ENCODE peak calls at places on chromosomes 4 and X, in six cellular contexts. C is cardiac fibroblast, U is cardiac muscle cell, I is GM03348, K is AG10803, S is H9. P is an unnamed sample.

GRCh38 chr4:25367004-25367621 is 9.9 kb upstream of the ANAPC4 start:
- DNase-seq in U (peak), S (no peak), K (peak), I (peak), C (peak), P (peak)

GRCh38 chrX:34764842-34765241 is 107.8 kb upstream of the TMEM47 start:
- DNase-seq in C (no peak), S (peak), I (no peak), K (no peak), U (no peak), P (no peak)

GRCh38 chrX:154121961-154122360 is 22.1 kb upstream of the OPN1LW start:
- DNase-seq in I (no peak), U (no peak), S (no peak), K (no peak), C (no peak), P (no peak)

GRCh38 chr4:34323549-34324325 is 1920.6 kb downstream of the ARAP2 start:
- DNase-seq in U (no peak), S (peak), C (peak), I (peak), K (peak), P (no peak)

GRCh38 chrX:137166591-137166990 is 132.8 kb upstream of the GPR101 start:
- DNase-seq in C (no peak), K (no peak), U (peak), S (peak), I (no peak), P (peak)

GRCh38 chr4:188657365-188657764 is 518.1 kb downstream of the TRIML1 start:
- DNase-seq in K (no peak), U (no peak), S (no peak), I (no peak), C (no peak), P (no peak)

GRCh38 chrX:67545772-67546495 is 2.1 kb downstream of the AR start:
- DNase-seq in K (no peak), C (peak), S (peak), U (peak), I (peak), P (no peak)

GRCh38 chr4:118953276-118953675 is 64.6 kb downstream of the SYNPO2 start:
- DNase-seq in I (no peak), S (no peak), C (no peak), K (no peak), U (no peak), P (no peak)

GRCh38 chr4:159297088-159297487 is 194.2 kb downstream of the RAPGEF2 start:
- DNase-seq in C (no peak), S (no peak), U (no peak), K (no peak), I (no peak), P (no peak)

GRCh38 chrX:46185923-46186810 is 359.1 kb downstream of the ZNF674 start:
- DNase-seq in C (no peak), S (no peak), U (no peak), K (no peak), I (no peak), P (no peak)

GRCh38 chrX:24167719-24168472 is 18.4 kb downstream of the ZFX start:
- DNase-seq in U (no peak), I (no peak), C (no peak), K (no peak), S (no peak), P (no peak)

GRCh38 chr4:113657834-113658233 is 103.7 kb downstream of the CAMK2D start:
- DNase-seq in C (no peak), I (no peak), S (no peak), U (no peak), K (no peak), P (peak)

GRCh38 chrX:72062890-72063289 is 68.8 kb downstream of the RTL5 start:
- DNase-seq in S (no peak), I (no peak), U (no peak), C (peak), K (no peak), P (no peak)

P was measured in Daoy.